ENCODE peak calls at places on chromosomes 16 and 17, in nine cellular contexts. P is PC-3, J is heart right ventricle, D is adrenal gland, Q is epithelial cell of proximal tubule, T is GM10248, L is HFF-Myc, V is A549, B is RWPE1. C is an unnamed sample.

GRCh38 chr17:57735230-57735629 is 9.9 kb downstream of the CCDC182 start:
- DNase-seq in L (no peak), B (no peak), J (no peak), V (no peak), Q (no peak), D (no peak), T (no peak), P (no peak), C (no peak)

GRCh38 chr16:27228036-27228435 is 24.7 kb downstream of the KDM8 start:
- DNase-seq in V (no peak), L (no peak), J (no peak), D (no peak), B (no peak), Q (no peak), T (no peak), P (no peak), C (no peak)

GRCh38 chr17:77254961-77255741 is 114.4 kb downstream of the SEC14L1 start:
- DNase-seq in L (no peak), V (peak), Q (peak), D (peak), J (no peak), B (peak), P (peak), T (no peak), C (no peak)

GRCh38 chr16:82231021-82231787 is 61.2 kb upstream of the MPHOSPH6 start:
- DNase-seq in D (no peak), P (no peak), J (no peak), V (no peak), B (no peak), L (no peak), T (no peak), Q (no peak), C (no peak)

GRCh38 chr16:31201511-31202401 is 804 bp downstream of the PYCARD start:
- DNase-seq in T (peak), B (peak), P (no peak), L (no peak), Q (no peak), J (peak), D (no peak), V (no peak), C (no peak)

GRCh38 chr17:63786117-63786516 is 12.1 kb downstream of the DDX42 start:
- DNase-seq in P (no peak), B (no peak), V (no peak), Q (no peak), J (no peak), D (no peak), T (no peak), L (no peak), C (no peak)

GRCh38 chr17:1644493-1645206 is 882 bp downstream of the SCARF1 start:
- DNase-seq in D (no peak), B (peak), L (no peak), V (no peak), Q (no peak), T (peak), J (peak), P (peak), C (no peak)

GRCh38 chr16:11851301-11852091 is at the start of gene RSL1D1:
- DNase-seq in Q (peak), J (peak), V (peak), P (peak), B (peak), T (peak), L (peak), D (peak), C (peak)

GRCh38 chr16:18932243-18932997 is 6.2 kb upstream of the SMG1 start:
- DNase-seq in D (peak), T (no peak), Q (peak), L (no peak), V (no peak), P (peak), B (no peak), J (no peak), C (no peak)

GRCh38 chr17:17028059-17028877 is 14.0 kb upstream of the MPRIP start:
- DNase-seq in V (peak), D (no peak), T (no peak), J (peak), P (peak), B (peak), Q (peak), L (no peak), C (no peak)

GRCh38 chr17:56723471-56723870 is 110.2 kb downstream of the C17orf67 start:
- DNase-seq in B (no peak), T (no peak), L (no peak), V (no peak), J (no peak), D (no peak), Q (no peak), P (no peak), C (no peak)

GRCh38 chr16:48188449-48189102 is 32.8 kb upstream of the ABCC12 start:
- DNase-seq in D (no peak), P (no peak), B (no peak), V (no peak), L (no peak), J (no peak), T (peak), Q (peak), C (no peak)

GRCh38 chr16:88844412-88845118 is 12.2 kb downstream of the GALNS start:
- DNase-seq in J (no peak), V (no peak), T (no peak), P (no peak), L (no peak), D (no peak), B (no peak), Q (no peak), C (no peak)
- TF ChIP-seq CTCF in J (no peak), V (no peak), T (no peak), P (peak), L (peak), D (no peak), B (no peak), Q (peak), C (no peak)

DNA sequence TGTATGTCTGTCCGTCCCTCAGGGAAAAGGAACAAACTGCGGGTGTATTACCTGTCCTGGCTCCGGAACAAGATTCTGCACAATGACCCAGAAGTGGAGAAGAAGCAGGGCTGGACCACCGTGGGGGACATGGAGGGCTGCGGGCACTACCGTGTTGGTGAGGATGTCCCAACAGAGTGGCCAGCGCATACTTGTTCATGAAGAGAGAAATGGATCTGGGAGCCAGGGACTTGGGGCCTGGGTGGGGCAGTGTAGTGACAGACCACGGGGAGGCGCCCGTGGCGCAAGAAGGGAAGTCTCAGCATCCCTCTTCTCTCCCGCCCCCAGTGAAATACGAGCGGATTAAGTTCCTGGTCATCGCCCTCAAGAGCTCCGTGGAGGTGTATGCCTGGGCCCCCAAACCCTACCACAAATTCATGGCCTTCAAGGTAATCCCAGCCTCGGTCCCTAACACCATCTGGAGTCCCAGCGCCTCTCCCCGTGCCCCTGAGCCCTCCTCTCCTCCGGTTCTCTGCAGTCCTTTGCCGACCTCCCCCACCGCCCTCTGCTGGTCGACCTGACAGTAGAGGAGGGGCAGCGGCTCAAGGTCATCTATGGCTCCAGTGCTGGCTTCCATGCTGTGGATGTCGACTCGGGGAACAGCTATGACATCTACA is 3.5 kb upstream of the C17orf107 start:
- DNase-seq in V (no peak), L (no peak), J (no peak), P (no peak), T (no peak), Q (no peak), D (no peak), B (no peak), C (no peak)
- TF ChIP-seq CTCF in V (no peak), L (no peak), J (no peak), P (no peak), T (no peak), Q (no peak), D (no peak), B (no peak), C (no peak)

GRCh38 chr17:60421273-60422161 is 772 bp upstream of the CHCT1 start:
- DNase-seq in V (peak), L (no peak), D (peak), T (peak), J (peak), P (no peak), Q (no peak), B (peak), C (peak)
- TF ChIP-seq CTCF in V (peak), L (peak), D (peak), T (peak), J (peak), P (peak), Q (peak), B (peak), C (peak)

GRCh38 chr16:89922884-89923639 is at the start of gene TUBB3:
- DNase-seq in J (peak), B (peak), V (peak), L (no peak), P (peak), Q (no peak), D (peak), T (peak), C (no peak)
- TF ChIP-seq CTCF in J (no peak), B (no peak), V (no peak), L (no peak), P (no peak), Q (peak), D (no peak), T (no peak), C (no peak)

GRCh38 chr17:41784207-41784744 is 2.2 kb downstream of the JUP start:
- DNase-seq in T (peak), J (peak), L (no peak), B (peak), D (no peak), P (peak), Q (no peak), V (peak), C (no peak)

GRCh38 chr17:41787021-41787418 is 509 bp upstream of the JUP start:
- DNase-seq in D (no peak), J (no peak), L (no peak), Q (no peak), T (no peak), P (no peak), B (no peak), V (no peak), C (no peak)

GRCh38 chr17:41785876-41786226 is 660 bp downstream of the JUP start:
- DNase-seq in P (peak), J (no peak), D (no peak), L (no peak), Q (no peak), V (no peak), T (no peak), B (peak), C (no peak)

GRCh38 chr17:41785091-41785875 is 1.2 kb downstream of the JUP start:
- DNase-seq in L (no peak), J (peak), V (no peak), B (peak), D (peak), Q (no peak), T (no peak), P (peak), C (no peak)

GRCh38 chr17:41786227-41787020 is at the start of gene JUP:
- DNase-seq in D (peak), L (peak), Q (peak), P (peak), T (peak), J (peak), B (peak), V (peak), C (peak)
- TF ChIP-seq CTCF in D (no peak), L (peak), Q (peak), P (peak), T (peak), J (peak), B (peak), V (peak), C (peak)

DNA sequence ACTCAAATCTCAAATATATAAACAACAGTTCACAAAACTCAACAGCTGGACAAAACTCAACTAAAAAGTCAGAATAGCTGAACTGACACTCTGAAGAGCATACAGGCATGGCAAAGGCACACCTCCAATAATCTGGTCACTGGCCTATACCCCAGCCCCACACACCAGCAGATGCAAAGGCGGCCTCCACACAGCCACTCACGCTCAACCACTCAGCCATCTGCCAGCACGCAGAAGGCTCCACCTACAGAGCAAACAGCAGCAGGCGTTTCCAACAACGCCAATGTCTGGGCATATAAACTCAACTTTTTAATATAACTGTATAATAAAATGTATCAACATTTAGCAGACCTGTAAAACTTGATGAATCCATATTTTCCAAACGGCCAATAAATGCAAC is 17.2 kb downstream of the USP7 start:
- DNase-seq in P (no peak), V (no peak), T (no peak), Q (no peak), B (no peak), J (no peak), D (no peak), L (no peak), C (no peak)
- TF ChIP-seq CTCF in P (no peak), V (no peak), T (peak), Q (no peak), B (no peak), J (no peak), D (no peak), L (no peak), C (no peak)

GRCh38 chr17:79393358-79394038 is 217.4 kb downstream of the RBFOX3 start:
- DNase-seq in Q (no peak), J (peak), D (peak), B (peak), V (peak), L (peak), P (peak), T (peak), C (peak)

GRCh38 chr17:79395046-79395445 is 215.8 kb downstream of the RBFOX3 start:
- DNase-seq in V (no peak), P (no peak), D (no peak), T (no peak), L (no peak), B (no peak), J (no peak), Q (no peak), C (no peak)

GRCh38 chr17:79391376-79391775 is 219.5 kb downstream of the RBFOX3 start:
- DNase-seq in D (no peak), J (no peak), P (no peak), L (no peak), Q (no peak), T (no peak), V (no peak), B (no peak), C (no peak)

GRCh38 chr17:79391808-79392233 is 219.0 kb downstream of the RBFOX3 start:
- DNase-seq in B (peak), Q (no peak), D (peak), T (peak), J (peak), V (peak), P (peak), L (peak), C (peak)

DNA sequence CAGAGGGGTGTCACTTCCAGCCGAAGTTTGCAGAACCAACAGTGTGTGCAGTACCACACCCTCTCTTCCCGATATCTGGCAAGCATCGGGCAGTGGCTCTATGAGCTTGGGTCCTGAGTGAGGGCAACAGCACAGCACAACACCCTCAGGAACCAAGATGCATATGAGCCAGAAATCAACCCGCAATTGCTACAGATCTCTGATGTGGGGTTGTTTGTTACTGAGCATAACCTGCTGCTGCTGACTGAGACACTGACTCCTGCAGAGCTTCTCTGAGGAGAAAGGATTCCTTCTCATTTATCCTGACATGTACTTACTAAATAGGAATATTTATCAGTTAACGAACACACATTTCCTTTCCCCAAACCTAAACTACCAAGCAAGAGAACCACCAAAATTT is 218.3 kb downstream of the RBFOX3 start:
- DNase-seq in B (no peak), T (no peak), Q (no peak), P (no peak), L (no peak), V (no peak), D (no peak), J (no peak), C (no peak)
- TF ChIP-seq CTCF in B (no peak), T (no peak), Q (no peak), P (no peak), L (no peak), V (no peak), D (no peak), J (no peak), C (no peak)

GRCh38 chr16:56869513-56870270 is 4.7 kb downstream of the SLC12A3 start:
- DNase-seq in L (no peak), J (no peak), T (peak), D (no peak), B (no peak), V (peak), P (peak), Q (no peak), C (no peak)

GRCh38 chr16:56870271-56870888 is 5.4 kb downstream of the SLC12A3 start:
- DNase-seq in B (no peak), P (no peak), V (no peak), T (peak), D (no peak), J (no peak), L (no peak), Q (no peak), C (no peak)

GRCh38 chr16:56868175-56868574 is 3.2 kb downstream of the SLC12A3 start:
- DNase-seq in T (no peak), J (no peak), P (no peak), Q (no peak), L (no peak), B (no peak), D (no peak), V (no peak), C (no peak)

GRCh38 chr16:56872863-56873391 is 7.9 kb downstream of the SLC12A3 start:
- DNase-seq in P (no peak), Q (no peak), T (no peak), B (no peak), V (no peak), J (no peak), D (no peak), L (no peak), C (no peak)

GRCh38 chr16:56871172-56871593 is 6.2 kb downstream of the SLC12A3 start:
- DNase-seq in J (no peak), L (no peak), D (peak), B (peak), Q (no peak), V (no peak), P (peak), T (peak), C (no peak)
- TF ChIP-seq CTCF in J (no peak), L (no peak), D (no peak), B (no peak), Q (peak), V (no peak), P (no peak), T (peak), C (no peak)

GRCh38 chr17:66426397-66427033 is 124.1 kb downstream of the PRKCA start:
- DNase-seq in L (no peak), V (no peak), B (no peak), J (no peak), D (no peak), Q (no peak), P (peak), T (peak), C (no peak)
- TF ChIP-seq CTCF in L (peak), V (peak), B (no peak), J (peak), D (no peak), Q (peak), P (peak), T (peak), C (peak)